ENCODE peak calls at places on chromosomes 2 and 18, in nine cellular contexts. G is HCT116, O is prostate gland, F is IMR-90, B is ovary, Q is A549, X is stomach, L is adrenal gland, C is K562. D is an unnamed sample.

GRCh38 chr2:18719978-18720775 is 130.8 kb upstream of the NT5C1B start:
- DNase-seq in G (no peak), C (no peak), F (peak), L (no peak), X (no peak), B (no peak), Q (peak), O (no peak), D (no peak)

GRCh38 chr2:230949966-230950832 is 25.2 kb upstream of the GPR55 start:
- DNase-seq in Q (no peak), F (no peak), L (no peak), B (no peak), X (peak), G (no peak), O (no peak), C (no peak), D (no peak)

GRCh38 chr18:79573921-79574491 is 105.6 kb upstream of the CTDP1 start:
- DNase-seq in L (peak), G (no peak), X (no peak), F (no peak), B (peak), O (no peak), C (no peak), Q (no peak), D (peak)

GRCh38 chr2:7025098-7025497 is 107.9 kb downstream of the RNF144A start:
- DNase-seq in Q (no peak), F (no peak), L (no peak), B (no peak), C (no peak), O (no peak), X (no peak), G (no peak), D (no peak)

GRCh38 chr18:21735452-21736015 is 5.1 kb upstream of the MIB1 start:
- DNase-seq in B (no peak), C (peak), F (peak), Q (no peak), L (peak), G (no peak), O (no peak), X (peak), D (peak)

GRCh38 chr2:95057535-95058453 is 32.3 kb downstream of the MAL start:
- DNase-seq in L (no peak), C (no peak), X (peak), G (no peak), O (no peak), B (no peak), F (no peak), Q (no peak), D (no peak)

GRCh38 chr2:62923242-62923641 is 127.4 kb upstream of the OTX1 start:
- DNase-seq in C (no peak), G (no peak), O (no peak), B (no peak), X (no peak), Q (no peak), F (no peak), L (no peak), D (no peak)

GRCh38 chr2:239544141-239544800 is 143.5 kb upstream of the HDAC4 start:
- DNase-seq in L (no peak), G (no peak), Q (no peak), X (no peak), F (no peak), C (no peak), O (no peak), B (no peak), D (no peak)

GRCh38 chr18:2197945-2198344 is 373.4 kb downstream of the METTL4 start:
- DNase-seq in C (no peak), X (no peak), Q (no peak), O (no peak), B (no peak), G (no peak), L (peak), F (no peak), D (no peak)

GRCh38 chr2:69216535-69217332 is 170.3 kb downstream of the GFPT1 start:
- DNase-seq in L (peak), B (no peak), G (no peak), O (no peak), C (no peak), Q (no peak), F (peak), X (no peak), D (peak)

DNA sequence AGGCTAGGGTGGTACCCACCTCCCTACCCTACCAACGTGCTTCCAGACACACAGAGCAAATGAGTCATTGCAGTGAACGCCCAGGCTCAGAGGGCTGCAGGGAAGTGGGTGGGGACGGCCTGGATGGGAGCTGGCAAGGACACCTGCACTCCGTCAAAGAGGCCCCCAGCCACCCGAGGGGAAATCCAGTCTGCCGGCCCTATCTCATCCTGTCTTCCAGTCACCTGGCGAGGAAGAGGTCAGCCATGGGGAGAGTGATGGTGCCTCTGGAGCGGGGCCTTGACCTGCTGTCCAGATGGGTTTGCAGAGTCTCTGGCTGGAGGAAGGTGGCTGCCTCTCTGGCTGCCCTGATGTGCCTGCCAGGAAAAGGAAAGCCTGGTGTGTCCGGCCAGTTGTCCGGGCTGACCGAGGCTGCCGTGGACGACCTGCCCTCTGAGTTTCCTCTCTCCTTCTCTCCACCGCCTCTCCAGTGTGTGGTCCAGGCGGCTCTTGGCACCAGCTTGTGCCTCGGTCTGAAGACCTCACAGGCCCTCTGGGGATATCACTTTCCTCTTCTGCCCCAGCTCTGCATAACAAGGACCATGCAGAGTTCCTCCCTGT is 209.7 kb upstream of the COPS8 start:
- DNase-seq in L (peak), X (no peak), G (no peak), B (no peak), C (no peak), O (peak), F (no peak), Q (no peak), D (no peak)
- TF ChIP-seq POLR2A in L (no peak), X (no peak), G (no peak), B (no peak), C (no peak), O (no peak), F (no peak), Q (no peak), D (no peak)

GRCh38 chr2:235642446-235643107 is 148.7 kb downstream of the AGAP1 start:
- DNase-seq in Q (no peak), G (no peak), L (peak), C (no peak), B (no peak), X (no peak), O (no peak), F (peak), D (peak)

GRCh38 chr2:235640900-235641299 is 147.1 kb downstream of the AGAP1 start:
- DNase-seq in G (no peak), X (no peak), L (no peak), C (no peak), B (no peak), O (no peak), F (peak), Q (no peak), D (no peak)

GRCh38 chr2:235641333-235641732 is 147.5 kb downstream of the AGAP1 start:
- DNase-seq in B (peak), X (no peak), Q (no peak), C (no peak), G (no peak), L (peak), F (peak), O (no peak), D (peak)

GRCh38 chr2:235643680-235644117 is 149.9 kb downstream of the AGAP1 start:
- DNase-seq in C (no peak), Q (no peak), O (no peak), G (no peak), L (no peak), X (no peak), B (no peak), F (no peak), D (no peak)

DNA sequence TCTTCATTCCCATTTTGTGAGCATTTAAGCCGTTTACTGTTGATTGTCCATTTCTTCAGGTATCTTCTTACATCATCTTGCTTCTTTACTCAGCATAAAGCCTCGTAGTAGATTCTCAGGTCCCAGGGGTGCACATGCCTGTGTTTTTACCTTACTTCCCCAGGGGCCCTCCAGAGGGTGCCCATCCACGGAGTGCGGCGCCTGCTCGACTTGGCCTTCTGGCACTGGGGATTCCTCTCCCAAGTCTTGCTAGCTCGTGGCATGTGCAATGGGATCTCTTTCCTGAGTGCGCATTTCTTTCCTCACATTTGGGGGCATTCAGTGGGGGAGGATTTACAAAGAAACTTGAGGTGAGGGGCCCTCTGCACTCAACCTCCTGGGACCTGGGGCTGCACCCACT is 148.1 kb downstream of the AGAP1 start:
- DNase-seq in G (no peak), L (no peak), C (no peak), B (no peak), X (no peak), O (no peak), F (no peak), Q (no peak), D (no peak)
- TF ChIP-seq CTCF in G (no peak), L (no peak), C (no peak), B (no peak), X (no peak), O (no peak), F (no peak), Q (no peak), D (no peak)

GRCh38 chr2:241356871-241357260 is 781 bp downstream of the FARP2 start:
- DNase-seq in F (no peak), X (no peak), C (no peak), B (no peak), O (no peak), L (no peak), G (no peak), Q (no peak), D (no peak)

GRCh38 chr2:241359481-241360045 is 3.5 kb downstream of the FARP2 start:
- DNase-seq in F (no peak), B (no peak), O (no peak), L (no peak), C (no peak), Q (no peak), G (no peak), X (no peak), D (no peak)

GRCh38 chr2:241355983-241356870 is at the start of gene FARP2:
- DNase-seq in X (peak), L (peak), O (peak), G (peak), F (peak), B (peak), Q (peak), C (peak), D (peak)

GRCh38 chr2:241357531-241357930 is 1.4 kb downstream of the FARP2 start:
- DNase-seq in B (no peak), X (no peak), Q (no peak), O (no peak), F (no peak), L (no peak), C (no peak), G (no peak), D (no peak)

GRCh38 chr2:241358470-241358869 is 2.4 kb downstream of the FARP2 start:
- DNase-seq in Q (no peak), G (no peak), F (no peak), C (no peak), L (no peak), X (no peak), O (no peak), B (no peak), D (no peak)
- H3K27ac ChIP-seq in Q (no peak), G (no peak), F (no peak), C (no peak), L (no peak), X (peak), O (no peak), B (no peak), D (no peak)

GRCh38 chr2:203708846-203709815 is 2.7 kb downstream of the CD28 start:
- DNase-seq in Q (no peak), B (no peak), O (no peak), C (no peak), X (no peak), L (no peak), F (no peak), G (no peak), D (no peak)

GRCh38 chr2:203710211-203710610 is 3.8 kb downstream of the CD28 start:
- DNase-seq in B (no peak), C (no peak), F (no peak), X (no peak), O (no peak), Q (no peak), G (no peak), L (no peak), D (no peak)

GRCh38 chr2:203705184-203705583 is 1.3 kb upstream of the CD28 start:
- DNase-seq in F (no peak), C (no peak), Q (no peak), O (no peak), B (no peak), G (no peak), L (no peak), X (no peak), D (no peak)

GRCh38 chr2:203707530-203707929 is 1.1 kb downstream of the CD28 start:
- DNase-seq in F (no peak), C (no peak), G (no peak), Q (no peak), L (no peak), B (no peak), O (no peak), X (no peak), D (no peak)

GRCh38 chr2:203706403-203706802 is at the start of gene CD28:
- DNase-seq in X (peak), L (no peak), B (no peak), O (no peak), F (no peak), G (no peak), C (no peak), Q (no peak), D (peak)
- TF ChIP-seq POLR2A in X (no peak), L (no peak), B (no peak), O (no peak), F (no peak), G (no peak), C (no peak), Q (no peak), D (no peak)

GRCh38 chr2:217820066-217820819 is 182.6 kb downstream of the TNS1 start:
- DNase-seq in G (no peak), F (no peak), C (no peak), B (no peak), X (no peak), Q (no peak), O (no peak), L (no peak), D (peak)
- TF ChIP-seq CTCF in G (no peak), F (no peak), C (no peak), B (no peak), X (no peak), Q (no peak), O (no peak), L (no peak), D (no peak)

D was measured in heart left ventricle.